ENCODE peak calls at places on chromosomes 3 and 15, in five cellular contexts. One of them, this sample, is unnamed.

GRCh38 chr3:23041918-23042696 is 161.0 kb upstream of the UBE2E2 start:
- ATAC-seq in GM12878: no peak
- ATAC-seq in K562: no peak
- ATAC-seq in HCT116: no peak
- ATAC-seq in HepG2: no peak
- ATAC-seq in this sample: peak

GRCh38 chr3:56424357-56424756 is 43.9 kb downstream of the ERC2 start:
- ATAC-seq in GM12878: no peak
- ATAC-seq in K562: no peak
- ATAC-seq in HCT116: no peak
- ATAC-seq in HepG2: no peak
- ATAC-seq in this sample: no peak

GRCh38 chr3:46705751-46706572 is 4.8 kb downstream of the TMIE start:
- ATAC-seq in HCT116: peak
- ATAC-seq in K562: no peak
- ATAC-seq in HepG2: no peak
- ATAC-seq in GM12878: no peak
- ATAC-seq in this sample: no peak

GRCh38 chr15:68504721-68505090 is 72.7 kb upstream of the ITGA11 start:
- ATAC-seq in HCT116: no peak
- ATAC-seq in GM12878: peak
- ATAC-seq in HepG2: no peak
- ATAC-seq in K562: no peak
- ATAC-seq in this sample: no peak

GRCh38 chr15:99845009-99845408 is 111.8 kb upstream of the LYSMD4 start:
- ATAC-seq in GM12878: peak
- ATAC-seq in HepG2: no peak
- ATAC-seq in K562: no peak
- ATAC-seq in HCT116: no peak
- ATAC-seq in this sample: no peak

GRCh38 chr15:64634576-64635485 is 140.6 kb downstream of the RBPMS2 start:
- ATAC-seq in GM12878: peak
- ATAC-seq in HCT116: no peak
- ATAC-seq in HepG2: peak
- ATAC-seq in K562: peak
- ATAC-seq in this sample: no peak

GRCh38 chr3:190533511-190534282 is 19.8 kb downstream of the IL1RAP start:
- ATAC-seq in GM12878: no peak
- ATAC-seq in HepG2: no peak
- ATAC-seq in HCT116: no peak
- ATAC-seq in K562: no peak
- ATAC-seq in this sample: peak

GRCh38 chr15:35813573-35813972 is 267.6 kb upstream of the DPH6 start:
- ATAC-seq in K562: no peak
- ATAC-seq in HCT116: no peak
- ATAC-seq in GM12878: no peak
- ATAC-seq in HepG2: no peak
- ATAC-seq in this sample: no peak

GRCh38 chr3:41683666-41684350 is 278.1 kb downstream of the ULK4 start:
- ATAC-seq in HepG2: peak
- ATAC-seq in GM12878: no peak
- ATAC-seq in HCT116: no peak
- ATAC-seq in K562: no peak
- ATAC-seq in this sample: no peak

GRCh38 chr3:139764936-139765335 is 87.2 kb upstream of the NMNAT3 start:
- ATAC-seq in K562: no peak
- ATAC-seq in HepG2: no peak
- ATAC-seq in GM12878: no peak
- ATAC-seq in HCT116: no peak
- ATAC-seq in this sample: no peak

DNA sequence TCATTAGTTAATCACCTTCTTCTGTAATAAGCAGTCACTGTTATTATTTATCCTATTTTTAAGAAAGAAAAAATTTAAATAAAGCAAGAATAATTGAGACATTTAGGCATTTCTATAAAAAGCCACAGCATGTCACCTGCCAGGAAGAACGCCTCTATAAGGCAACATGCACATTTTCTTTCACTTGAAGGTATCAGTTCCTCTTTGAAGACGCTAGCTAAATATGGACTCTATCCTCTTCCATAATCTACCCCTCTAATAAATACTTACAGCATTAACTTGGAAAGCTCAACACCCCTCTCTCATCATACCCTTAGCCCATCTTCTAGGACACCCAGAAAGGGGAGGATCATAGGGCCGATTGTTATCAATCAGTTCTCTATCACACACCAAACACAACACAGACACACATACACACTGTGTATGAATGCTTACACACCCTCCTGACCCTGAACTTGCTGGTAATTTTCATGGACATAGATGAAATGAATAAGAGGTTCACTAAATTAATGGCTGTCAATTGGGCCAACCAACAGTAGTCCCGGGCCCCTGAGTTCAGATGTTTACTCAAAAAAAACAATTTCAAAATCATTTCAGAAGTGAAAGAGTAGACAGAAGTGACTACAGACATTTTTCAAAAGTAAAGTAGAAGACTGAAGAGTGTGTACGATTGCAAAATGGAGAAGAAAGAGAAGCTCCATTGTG is 102.5 kb downstream of the ZMAT3 start:
- ATAC-seq in K562: no peak
- ATAC-seq in HCT116: no peak
- ATAC-seq in GM12878: peak
- ATAC-seq in HepG2: no peak
- ATAC-seq in this sample: no peak
- TF ChIP-seq POLR2AphosphoS5 in K562: no peak
- TF ChIP-seq POLR2AphosphoS5 in HCT116: no peak
- TF ChIP-seq POLR2AphosphoS5 in GM12878: peak
- TF ChIP-seq POLR2AphosphoS5 in HepG2: no peak
- TF ChIP-seq POLR2AphosphoS5 in this sample: no peak

DNA sequence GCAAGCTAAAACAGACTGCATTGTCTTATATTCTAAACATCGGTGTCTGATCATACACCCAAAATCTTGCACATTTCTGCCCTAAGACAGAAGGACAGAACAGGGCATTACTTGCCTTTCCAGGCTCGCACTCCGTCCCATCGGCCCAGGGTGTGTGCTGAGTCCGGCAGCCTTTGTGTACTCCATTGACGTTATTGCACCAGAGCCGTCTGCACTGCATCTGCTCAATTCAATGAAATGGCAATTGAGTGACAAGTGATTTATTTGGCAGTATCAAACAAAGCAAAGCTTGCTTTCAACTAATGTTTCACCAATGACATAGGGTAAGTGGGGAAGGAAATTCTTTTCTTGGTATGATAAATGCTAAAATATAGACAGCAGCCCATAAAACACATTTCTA is 40.0 kb downstream of the ADAMTS9 start:
- ATAC-seq in K562: no peak
- ATAC-seq in GM12878: no peak
- ATAC-seq in HCT116: no peak
- ATAC-seq in HepG2: no peak
- ATAC-seq in this sample: no peak
- H3K4me3 ChIP-seq in K562: no peak
- H3K4me3 ChIP-seq in GM12878: no peak
- H3K4me3 ChIP-seq in HCT116: no peak
- H3K4me3 ChIP-seq in HepG2: no peak
- H3K4me3 ChIP-seq in this sample: no peak

DNA sequence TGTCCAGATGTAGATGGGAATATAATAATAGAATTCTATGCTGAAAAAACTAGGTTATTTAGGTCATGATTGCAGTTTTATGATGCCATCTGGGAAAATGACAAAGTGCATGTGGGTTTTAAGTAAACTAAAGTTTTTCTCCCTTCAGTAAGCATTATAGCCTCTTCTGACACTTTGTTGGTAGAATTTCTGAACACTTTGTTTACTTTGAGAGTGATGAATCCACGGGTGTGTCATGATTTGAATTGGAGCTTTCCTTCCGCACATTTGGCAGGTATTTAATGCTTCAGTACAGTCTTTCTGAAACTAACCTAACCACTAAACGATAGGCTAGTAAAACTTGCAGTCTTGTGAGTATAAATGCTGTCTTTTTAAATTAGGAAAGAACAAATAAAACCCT is 7.1 kb downstream of the FILIP1L start:
- ATAC-seq in GM12878: no peak
- ATAC-seq in HCT116: no peak
- ATAC-seq in K562: no peak
- ATAC-seq in HepG2: no peak
- ATAC-seq in this sample: no peak
- TF ChIP-seq POLR2AphosphoS5 in GM12878: no peak
- TF ChIP-seq POLR2AphosphoS5 in HCT116: no peak
- TF ChIP-seq POLR2AphosphoS5 in K562: no peak
- TF ChIP-seq POLR2AphosphoS5 in HepG2: no peak
- TF ChIP-seq POLR2AphosphoS5 in this sample: peak

DNA sequence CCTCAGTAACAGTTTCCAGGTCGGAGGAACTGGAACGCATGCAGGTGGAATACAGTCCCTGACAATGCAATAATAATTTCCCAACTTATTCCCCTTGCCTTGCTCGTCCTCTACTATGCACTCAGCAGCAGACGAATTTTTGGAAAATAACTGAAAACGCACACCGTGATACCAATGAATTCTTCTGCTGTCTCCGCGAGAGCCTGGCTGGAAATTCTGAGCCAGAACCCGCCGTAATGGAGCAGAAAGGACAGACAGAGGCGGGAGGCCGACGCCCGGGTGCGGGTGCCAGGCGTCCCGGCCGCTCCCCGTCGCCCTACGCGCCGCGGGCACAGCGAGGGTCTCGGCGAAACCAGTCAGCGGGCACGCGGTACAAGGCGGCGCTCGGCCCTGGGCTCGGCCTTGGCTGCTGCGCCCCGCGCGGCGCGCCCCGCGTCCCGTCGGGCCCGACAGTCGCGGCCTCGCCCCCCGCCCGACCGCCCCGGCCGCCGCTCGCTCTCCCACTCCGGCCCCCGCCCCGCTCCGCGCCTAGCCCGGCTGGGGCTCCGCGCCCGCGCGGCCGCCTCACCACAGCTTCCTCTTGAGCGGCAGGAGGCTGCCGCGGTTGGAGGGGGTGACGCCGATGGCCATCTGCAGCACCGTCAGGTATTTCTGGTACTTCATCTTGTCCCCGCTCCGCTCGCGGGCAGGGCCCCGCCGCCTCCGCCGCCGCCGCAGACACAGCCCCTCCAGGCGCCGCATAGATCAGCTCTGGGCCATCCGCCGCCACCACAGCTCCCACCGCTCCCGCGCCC is 114.5 kb upstream of the GOLGA8J start:
- ATAC-seq in K562: no peak
- ATAC-seq in GM12878: no peak
- ATAC-seq in HCT116: no peak
- ATAC-seq in HepG2: no peak
- ATAC-seq in this sample: peak
- H3K4me3 ChIP-seq in K562: no peak
- H3K4me3 ChIP-seq in GM12878: no peak
- H3K4me3 ChIP-seq in HCT116: no peak
- H3K4me3 ChIP-seq in HepG2: no peak
- H3K4me3 ChIP-seq in this sample: peak

DNA sequence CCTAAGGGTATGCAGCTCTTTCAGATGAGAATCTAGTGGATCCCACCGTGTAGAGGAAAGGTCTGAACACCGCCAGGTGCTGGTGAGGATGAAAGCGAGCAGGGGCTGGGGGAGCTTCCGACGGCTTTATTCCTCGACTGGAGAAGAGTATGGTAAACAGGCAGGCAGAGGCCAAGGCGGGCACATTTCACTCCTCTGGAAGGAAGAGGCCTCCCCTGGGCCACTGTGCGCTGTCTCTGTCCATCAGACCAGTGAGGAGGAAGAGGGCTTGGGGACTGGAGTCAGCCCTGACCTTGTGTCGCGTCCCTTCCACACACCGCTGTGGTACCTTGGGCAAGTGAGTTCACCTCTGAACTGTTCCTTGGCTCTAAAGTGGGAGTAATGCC is 4.2 kb downstream of the GHRL start:
- ATAC-seq in GM12878: no peak
- ATAC-seq in K562: no peak
- ATAC-seq in HCT116: no peak
- ATAC-seq in HepG2: no peak
- ATAC-seq in this sample: no peak
- TF ChIP-seq POLR2AphosphoS5 in GM12878: no peak
- TF ChIP-seq POLR2AphosphoS5 in K562: no peak
- TF ChIP-seq POLR2AphosphoS5 in HCT116: no peak
- TF ChIP-seq POLR2AphosphoS5 in HepG2: no peak
- TF ChIP-seq POLR2AphosphoS5 in this sample: no peak

DNA sequence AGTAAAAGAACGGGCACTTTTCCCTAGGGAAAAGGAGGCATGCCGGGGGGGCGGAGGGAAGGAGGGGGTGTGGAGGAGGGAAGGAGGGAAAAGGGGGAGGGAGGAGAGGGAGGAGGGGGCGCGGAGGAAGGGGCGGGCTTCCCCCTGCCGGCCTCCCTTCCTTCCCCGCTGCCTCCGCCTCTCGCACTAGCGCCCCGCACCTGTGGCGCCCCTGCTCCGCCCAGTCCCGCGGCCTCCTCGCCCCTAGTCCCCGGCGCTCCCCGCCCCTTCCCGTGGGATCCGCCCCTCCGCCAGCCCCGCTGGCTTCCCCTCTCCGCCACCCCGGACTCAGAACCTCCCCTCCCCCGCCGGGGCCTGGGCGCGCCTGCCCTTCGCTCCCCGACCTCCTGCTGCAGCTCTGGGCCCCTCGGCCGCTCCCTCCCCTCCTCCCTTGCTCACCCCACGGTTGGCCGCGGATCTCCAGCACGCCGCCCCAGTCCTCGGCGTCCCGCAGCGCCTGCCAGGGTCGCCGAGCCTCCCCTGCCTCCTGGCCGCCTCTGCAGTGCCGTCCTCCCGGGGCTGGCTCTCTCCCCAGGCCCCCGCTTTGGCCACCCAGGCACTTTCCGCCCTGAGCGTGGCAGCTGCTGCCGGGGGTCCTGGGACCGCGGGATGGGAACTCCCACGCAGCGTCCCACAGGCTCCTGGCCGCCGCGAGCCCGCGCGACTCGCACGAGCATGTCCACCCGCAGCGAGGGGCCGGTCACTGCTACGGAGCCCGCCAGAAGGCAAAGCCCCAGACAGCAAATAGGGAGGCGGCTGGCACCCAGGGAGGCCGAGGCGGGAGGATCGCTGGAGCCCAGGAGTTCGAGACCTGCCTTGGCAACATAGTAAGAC is 147.4 kb downstream of the TJP1 start:
- ATAC-seq in HepG2: peak
- ATAC-seq in GM12878: no peak
- ATAC-seq in HCT116: no peak
- ATAC-seq in K562: peak
- ATAC-seq in this sample: peak
- H3K4me3 ChIP-seq in HepG2: peak
- H3K4me3 ChIP-seq in GM12878: no peak
- H3K4me3 ChIP-seq in HCT116: no peak
- H3K4me3 ChIP-seq in K562: peak
- H3K4me3 ChIP-seq in this sample: peak

GRCh38 chr3:126353694-126354321 is 3.4 kb downstream of the KLF15 start:
- ATAC-seq in GM12878: no peak
- ATAC-seq in K562: no peak
- ATAC-seq in HCT116: no peak
- ATAC-seq in HepG2: peak
- ATAC-seq in this sample: no peak
- TF ChIP-seq POLR2AphosphoS5 in GM12878: no peak
- TF ChIP-seq POLR2AphosphoS5 in K562: no peak
- TF ChIP-seq POLR2AphosphoS5 in HCT116: no peak
- TF ChIP-seq POLR2AphosphoS5 in HepG2: no peak
- TF ChIP-seq POLR2AphosphoS5 in this sample: no peak

GRCh38 chr3:171453175-171453868 is 6.9 kb downstream of the TNIK start:
- ATAC-seq in HCT116: no peak
- ATAC-seq in K562: peak
- ATAC-seq in HepG2: no peak
- ATAC-seq in GM12878: peak
- ATAC-seq in this sample: no peak
- H3K4me3 ChIP-seq in HCT116: no peak
- H3K4me3 ChIP-seq in K562: no peak
- H3K4me3 ChIP-seq in HepG2: no peak
- H3K4me3 ChIP-seq in GM12878: peak
- H3K4me3 ChIP-seq in this sample: no peak

This sample was measured in gastroesophageal sphincter.